ENCODE peak calls at places on chromosomes 5 and 9, in nine cellular contexts. L is MM.1S, Q is spleen, O is IMR-90, W is mesendoderm, A is brain microvascular endothelial cell, U is thoracic aorta, M is adipocyte, R is HepG2. S is an unnamed sample.

GRCh38 chr5:57216714-57217113 is 42.9 kb downstream of the GPBP1 start:
- DNase-seq in L (no peak), U (no peak), A (no peak), M (peak; percentile 89), W (no peak), Q (no peak), R (no peak), O (peak; percentile 82), S (no peak)

GRCh38 chr5:16812911-16813310 is 123.2 kb downstream of the MYO10 start:
- DNase-seq in R (peak; percentile 58), L (no peak), A (peak; percentile 51), Q (no peak), W (peak; percentile 41), M (peak; percentile 20), U (no peak), O (peak; percentile 61), S (no peak)

GRCh38 chr9:134730011-134730760 is 88.6 kb downstream of the COL5A1 start:
- DNase-seq in M (peak; percentile 52), O (no peak), A (no peak), L (no peak), Q (no peak), W (no peak), R (no peak), U (no peak), S (no peak)

GRCh38 chr5:54944364-54944763 is 41.0 kb downstream of the ESM1 start:
- DNase-seq in R (no peak), Q (no peak), W (no peak), O (peak; percentile 58), L (peak; percentile 33), A (peak; percentile 30), M (peak; percentile 75), U (no peak), S (no peak)

GRCh38 chr5:36777105-36777757 is 99.3 kb upstream of the NIPBL start:
- DNase-seq in Q (no peak), W (peak; percentile 80), O (peak; percentile 27), M (peak; percentile 19), A (peak; percentile 46), R (peak; percentile 27), L (no peak), U (no peak), S (no peak)

GRCh38 chr5:98767563-98767962 is 5.9 kb upstream of the RGMB start:
- DNase-seq in L (no peak), O (peak; percentile 13), R (no peak), Q (no peak), A (no peak), M (no peak), U (no peak), W (no peak), S (no peak)

GRCh38 chr9:113621309-113621791 is 157.8 kb downstream of the RGS3 start:
- DNase-seq in U (peak; percentile 72), R (no peak), W (peak; percentile 90), M (peak; percentile 92), A (peak; percentile 91), Q (peak; percentile 73), L (no peak), O (peak; percentile 93), S (no peak)

GRCh38 chr5:98935206-98935605 is 6.4 kb upstream of the CHD1 start:
- DNase-seq in A (no peak), U (no peak), W (no peak), M (no peak), L (no peak), R (no peak), Q (no peak), O (no peak), S (no peak)

GRCh38 chr5:146620663-146621051 is 104.7 kb upstream of the GPR151 start:
- DNase-seq in R (no peak), O (no peak), U (no peak), W (no peak), Q (no peak), M (no peak), L (no peak), A (no peak), S (no peak)

GRCh38 chr9:385818-386398 is 171.2 kb downstream of the DOCK8 start:
- DNase-seq in Q (no peak), A (peak; percentile 55), L (peak; percentile 38), O (peak; percentile 52), W (peak; percentile 81), U (no peak), M (peak; percentile 84), R (peak; percentile 44), S (no peak)

GRCh38 chr9:17726298-17726697 is 147.4 kb downstream of the SH3GL2 start:
- DNase-seq in R (no peak), A (no peak), O (no peak), W (no peak), U (no peak), Q (no peak), L (no peak), M (no peak), S (no peak)
- H3K27me3 ChIP-seq in R (no peaks in the 10 kb centered on the region), A (no peaks in the 10 kb centered on the region), O (no peaks in the 10 kb centered on the region), W (no peaks in the 10 kb centered on the region), U (no peaks in the 10 kb centered on the region), Q (no peaks in the 10 kb centered on the region), L (no peaks in the 10 kb centered on the region), M (no peaks in the 10 kb centered on the region), S (no peaks in the 10 kb centered on the region)

GRCh38 chr5:134582941-134583340 is 49.7 kb downstream of the SAR1B start:
- DNase-seq in U (no peak), M (no peak), W (no peak), R (no peak), L (no peak), A (no peak), O (no peak), Q (no peak), S (no peak)
- H3K4me3 ChIP-seq in U (no peak overlapping the region), M (no peak overlapping the region), W (no peak overlapping the region), R (no peak overlapping the region), L (no peak overlapping the region), A (no peak overlapping the region), O (no peak overlapping the region), Q (no peak overlapping the region), S (no peak overlapping the region)

GRCh38 chr5:133821311-133821741 is 147.1 kb downstream of the C5orf15 start:
- DNase-seq in Q (no peak), R (no peak), L (peak; percentile 8), M (no peak), U (no peak), A (no peak), O (no peak), W (no peak), S (no peak)
- H3K27me3 ChIP-seq in Q (no peaks in the 10 kb centered on the region), R (peaks cover 11% of the 10 kb centered on the region), L (no peaks in the 10 kb centered on the region), M (peaks cover 22% of the 10 kb centered on the region), U (no peaks in the 10 kb centered on the region), A (no peaks in the 10 kb centered on the region), O (peaks cover 37% of the 10 kb centered on the region), W (no peaks in the 10 kb centered on the region), S (no peaks in the 10 kb centered on the region)

GRCh38 chr9:8733096-8733954 is 933.7 kb upstream of the DMAC1 start:
- DNase-seq in A (peak; percentile 14), L (no peak), Q (peak; percentile 67), R (no peak), O (no peak), M (no peak), W (peak; percentile 62), U (no peak), S (no peak)
- H3K4me3 ChIP-seq in A (peak overlapping the region; percentile 42), L (no peak overlapping the region), Q (peak overlapping the region; percentile 6), R (no peak overlapping the region), O (no peak overlapping the region), M (peak overlapping the region; percentile 71), W (no peak overlapping the region), U (peak overlapping the region; percentile 60), S (no peak overlapping the region)

GRCh38 chr5:5505848-5506247 is 83.4 kb downstream of the ICE1 start:
- DNase-seq in M (no peak), Q (no peak), L (no peak), U (no peak), O (no peak), R (no peak), A (no peak), W (no peak), S (no peak)

GRCh38 chr5:5504325-5504724 is 81.8 kb downstream of the ICE1 start:
- DNase-seq in M (no peak), Q (no peak), L (no peak), R (no peak), W (no peak), O (no peak), A (no peak), U (no peak), S (no peak)
- H3K27me3 ChIP-seq in M (peaks cover 6% of the 10 kb centered on the region), Q (no peaks in the 10 kb centered on the region), L (no peaks in the 10 kb centered on the region), R (peaks cover 6% of the 10 kb centered on the region), W (no peaks in the 10 kb centered on the region), O (no peaks in the 10 kb centered on the region), A (no peaks in the 10 kb centered on the region), U (no peaks in the 10 kb centered on the region), S (no peaks in the 10 kb centered on the region)

GRCh38 chr9:128723352-128723865 is 518 bp downstream of the ZDHHC12 start:
- DNase-seq in U (no peak), W (no peak), Q (no peak), O (no peak), M (peak; percentile 7), R (no peak), A (no peak), L (no peak), S (no peak)

GRCh38 chr9:128723866-128724743 is at the start of gene ZDHHC12:
- DNase-seq in U (peak; percentile 92), W (peak; percentile 99), Q (peak; percentile 100), M (peak; percentile 93), R (peak; percentile 97), A (peak; percentile 94), O (peak; percentile 88), L (peak; percentile 99), S (peak; percentile 99)

GRCh38 chr9:128727626-128728248 is 3.8 kb upstream of the ZDHHC12 start:
- DNase-seq in W (peak; percentile 33), L (no peak), Q (no peak), R (no peak), O (no peak), A (no peak), U (no peak), M (no peak), S (no peak)

GRCh38 chr9:128722380-128723351 is 1.3 kb downstream of the ZDHHC12 start:
- DNase-seq in W (no peak), Q (no peak), O (no peak), A (no peak), L (no peak), U (no peak), M (no peak), R (no peak), S (no peak)

DNA sequence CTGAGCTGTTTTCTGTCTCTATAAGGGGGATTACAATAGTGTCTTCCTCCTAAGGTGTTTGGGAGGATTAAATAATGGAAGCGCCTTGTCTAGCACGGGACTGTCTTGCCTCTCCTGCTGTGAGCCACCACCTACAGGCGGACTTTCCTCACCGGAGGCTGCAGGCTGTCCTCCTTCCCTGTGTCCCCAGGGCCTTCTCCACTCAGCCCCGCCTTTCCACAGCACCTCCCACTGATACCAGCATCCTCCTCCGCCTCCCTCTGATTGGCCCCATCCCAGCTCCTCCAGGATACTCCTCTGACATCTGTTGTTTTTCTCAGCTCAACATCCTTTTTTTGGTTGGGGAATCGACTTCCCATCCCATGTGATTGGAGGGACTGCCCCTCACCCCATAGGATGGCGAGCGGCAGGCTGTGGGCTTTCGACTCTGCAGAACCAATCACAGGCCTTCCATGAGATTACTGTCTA is 851 bp upstream of the ZDHHC12 start:
- DNase-seq in W (peak; percentile 96), O (peak; percentile 64), U (no peak), L (peak; percentile 57), Q (peak; percentile 86), M (peak; percentile 45), R (peak; percentile 20), A (peak; percentile 68), S (peak; percentile 46)
- H3K4me3 ChIP-seq in W (peak overlapping the region; percentile 2), O (peak overlapping the region; percentile 56), U (peak overlapping the region; percentile 76), L (peak overlapping the region; percentile 62), Q (peak overlapping the region; percentile 79), M (peak overlapping the region; percentile 88), R (peak overlapping the region; percentile 52), A (peak overlapping the region; percentile 66), S (peak overlapping the region; percentile 66)